ENCODE peak calls at places on chromosomes 7 and 10, in seven cellular contexts. C is IMR-90, M is mesendoderm, K is colonic mucosa, L is GM12878, A is fibroblast of lung, T is GM23248. P is an unnamed sample. For H3K36me3, the result is how much of the 10 kb centered on the place peaks cover.

GRCh38 chr7:72028267-72028666 is 383.9 kb downstream of the CALN1 start:
- DNase-seq in C (no peak), M (no peak), K (no peak), L (no peak), A (no peak), T (no peak), P (no peak)

GRCh38 chr10:95308389-95309302 is 17.8 kb upstream of the PDLIM1 start:
- DNase-seq in C (peak), M (peak), K (peak), L (no peak), A (peak), T (peak), P (peak)

GRCh38 chr10:122461729-122462532 is 578 bp downstream of the HTRA1 start:
- DNase-seq in C (no peak), M (no peak), K (no peak), L (no peak), A (peak), T (peak), P (no peak)

GRCh38 chr10:122551450-122551849 is 9.1 kb upstream of the DMBT1 start:
- DNase-seq in C (no peak), M (peak), K (no peak), L (no peak), A (no peak), T (no peak), P (no peak)

GRCh38 chr10:48251525-48252353 is 22.8 kb downstream of the FRMPD2 start:
- DNase-seq in C (no peak), M (no peak), K (peak), L (no peak), A (no peak), T (no peak), P (no peak)

GRCh38 chr10:57786850-57787750 is 480.6 kb downstream of the IPMK start:
- DNase-seq in C (no peak), M (peak), K (no peak), L (no peak), A (no peak), T (no peak), P (no peak)

GRCh38 chr10:25493122-25493893 is 318.5 kb downstream of the GPR158 start:
- DNase-seq in C (peak), M (peak), K (no peak), L (no peak), A (peak), T (peak), P (no peak)

GRCh38 chr7:2687338-2687869 is 598 bp upstream of the AMZ1 start:
- DNase-seq in C (peak), M (no peak), K (no peak), L (no peak), A (peak), T (peak), P (peak)

GRCh38 chr7:80098795-80099194 is 35.8 kb upstream of the GNAI1 start:
- DNase-seq in C (no peak), M (peak), K (no peak), L (no peak), A (no peak), T (no peak), P (no peak)

GRCh38 chr7:14219125-14219524 is 229.7 kb upstream of the ETV1 start:
- DNase-seq in C (no peak), M (no peak), K (no peak), L (no peak), A (peak), T (no peak), P (peak)

GRCh38 chr7:64045301-64046040 is at the start of gene ZNF727:
- DNase-seq in C (no peak), M (no peak), K (peak), L (no peak), A (no peak), T (no peak), P (no peak)

GRCh38 chr7:100477871-100478248 is 1.2 kb downstream of the TSC22D4 start:
- DNase-seq in C (no peak), M (no peak), K (no peak), L (no peak), A (no peak), T (peak), P (peak)

GRCh38 chr7:31002256-31002655 is 38.5 kb downstream of the GHRHR start:
- DNase-seq in C (no peak), M (no peak), K (no peak), L (no peak), A (peak), T (peak), P (peak)

GRCh38 chr10:16999665-17000451 is 129.8 kb downstream of the CUBN start:
- DNase-seq in C (peak), M (no peak), K (no peak), L (no peak), A (peak), T (peak), P (peak)

GRCh38 chr10:131242007-131242406 is 69.5 kb downstream of the TCERG1L start:
- DNase-seq in C (no peak), M (peak), K (no peak), L (no peak), A (no peak), T (peak), P (no peak)

GRCh38 chr7:127251048-127251451 is 1.7 kb downstream of the GRM8 start:
- DNase-seq in C (no peak), M (no peak), K (no peak), L (no peak), A (no peak), T (peak), P (no peak)

GRCh38 chr7:36630112-36630650 is 94.1 kb downstream of the AOAH start:
- DNase-seq in C (no peak), M (no peak), K (no peak), L (no peak), A (peak), T (no peak), P (no peak)

GRCh38 chr10:110840225-110840922 is 31.4 kb upstream of the PDCD4 start:
- DNase-seq in C (no peak), M (no peak), K (peak), L (no peak), A (no peak), T (no peak), P (peak)

GRCh38 chr10:43037942-43038782 is 38.7 kb upstream of the RET start:
- DNase-seq in C (no peak), M (no peak), K (peak), L (no peak), A (no peak), T (no peak), P (no peak)

GRCh38 chr7:126202177-126202576 is 1050.6 kb downstream of the GRM8 start:
- DNase-seq in C (no peak), M (no peak), K (no peak), L (no peak), A (no peak), T (no peak), P (no peak)

GRCh38 chr7:121081327-121081936 is 92.9 kb downstream of the CPED1 start:
- DNase-seq in C (peak), M (peak), K (no peak), L (peak), A (peak), T (peak), P (peak)

GRCh38 chr10:29734980-29735627 is 100.3 kb upstream of the SVIL start:
- DNase-seq in C (no peak), M (peak), K (peak), L (no peak), A (peak), T (peak), P (peak)

GRCh38 chr10:69318997-69319727 is 40.9 kb downstream of the HK1 start:
- DNase-seq in C (peak), M (no peak), K (peak), L (no peak), A (peak), T (peak), P (peak)

GRCh38 chr7:70923086-70923845 is 208.7 kb upstream of the GALNT17 start:
- DNase-seq in C (no peak), M (peak), K (no peak), L (no peak), A (no peak), T (no peak), P (no peak)

GRCh38 chr7:43072530-43072929 is 39.9 kb upstream of the HECW1 start:
- DNase-seq in C (no peak), M (no peak), K (no peak), L (no peak), A (peak), T (no peak), P (no peak)

GRCh38 chr7:89813096-89813495 is 341.2 kb upstream of the STEAP1 start:
- DNase-seq in C (no peak), M (no peak), K (no peak), L (no peak), A (no peak), T (peak), P (no peak)

GRCh38 chr7:25894002-25894901 is 257.7 kb upstream of the NFE2L3 start:
- DNase-seq in C (no peak), M (peak), K (peak), L (peak), A (no peak), T (peak), P (no peak)

GRCh38 chr10:6069101-6069931 is 7.1 kb upstream of the IL2RA start:
- DNase-seq in C (no peak), M (no peak), K (no peak), L (no peak), A (peak), T (no peak), P (no peak)

GRCh38 chr10:21724695-21725371 is 190.8 kb downstream of the MLLT10 start:
- DNase-seq in C (peak), M (peak), K (peak), L (peak), A (peak), T (peak), P (peak)

GRCh38 chr10:72567421-72567820 is 58.5 kb downstream of the MICU1 start:
- DNase-seq in C (peak), M (no peak), K (no peak), L (no peak), A (peak), T (peak), P (peak)

GRCh38 chr10:79258894-79259293 is 88.4 kb upstream of the PPIF start:
- DNase-seq in C (no peak), M (no peak), K (no peak), L (no peak), A (no peak), T (no peak), P (no peak)

GRCh38 chr10:111515706-111516105 is 438.9 kb downstream of the ADRA2A start:
- DNase-seq in C (no peak), M (no peak), K (no peak), L (no peak), A (no peak), T (no peak), P (no peak)

GRCh38 chr7:97819161-97819560 is 53.0 kb downstream of the ASNS start:
- DNase-seq in C (no peak), M (peak), K (no peak), L (no peak), A (no peak), T (no peak), P (no peak)

GRCh38 chr7:119664601-119665000 is 608.4 kb upstream of the KCND2 start:
- DNase-seq in C (peak), M (peak), K (no peak), L (no peak), A (peak), T (peak), P (peak)

GRCh38 chr10:8853048-8853447 is 798.6 kb downstream of the GATA3 start:
- DNase-seq in C (no peak), M (no peak), K (no peak), L (no peak), A (no peak), T (no peak), P (no peak)

GRCh38 chr7:38873433-38873832 is 35.6 kb downstream of the VPS41 start:
- DNase-seq in C (no peak), M (no peak), K (no peak), L (no peak), A (peak), T (no peak), P (peak)

GRCh38 chr10:115417585-115418265 is 324.6 kb downstream of the ATRNL1 start:
- DNase-seq in C (peak), M (peak), K (no peak), L (peak), A (peak), T (peak), P (peak)

DNA sequence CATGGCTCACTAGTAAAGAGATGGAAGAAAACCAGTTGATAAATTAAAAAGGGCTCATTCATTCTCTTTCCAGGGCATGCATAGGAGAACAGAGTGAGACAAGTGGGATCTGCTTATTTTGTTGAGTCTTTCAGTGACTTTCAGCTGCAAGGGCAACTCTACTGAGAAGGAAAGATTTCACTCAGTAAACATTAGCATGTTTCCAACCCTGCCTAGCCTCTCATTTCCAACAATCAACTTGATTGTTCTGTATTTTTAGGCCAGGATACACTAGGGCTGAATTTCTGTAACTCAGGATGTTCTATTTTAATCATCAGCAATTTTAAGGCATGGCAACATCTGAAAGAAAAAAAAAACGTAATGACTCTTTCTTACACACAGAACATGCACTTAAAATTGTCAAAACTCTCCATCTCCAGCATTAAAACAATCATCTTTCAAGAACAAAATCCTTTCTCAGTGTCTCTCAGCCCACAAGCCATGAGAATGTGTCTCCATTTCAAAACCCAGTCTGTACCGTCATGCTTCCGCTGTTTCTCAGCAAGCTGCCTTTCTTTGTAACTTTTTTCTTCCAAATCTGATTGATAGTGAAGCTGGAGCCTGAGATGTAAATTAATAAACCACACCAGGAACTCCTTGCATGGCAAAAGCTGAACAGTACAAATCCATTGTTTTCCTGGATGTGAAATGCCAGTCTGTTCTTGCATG is 147.2 kb upstream of the KLF14 start:
- DNase-seq in C (peak), M (no peak), K (no peak), L (no peak), A (no peak), T (peak), P (no peak)
- H3K36me3 ChIP-seq in C (half or more), M (under half), K (under half), L (half or more), A (under half), T (half or more), P (half or more)

GRCh38 chr10:102917962-102918816 is at the start of gene CNNM2:
- DNase-seq in C (peak), M (peak), K (peak), L (peak), A (peak), T (peak), P (peak)

GRCh38 chr10:102918817-102919236 is 733 bp downstream of the CNNM2 start:
- DNase-seq in C (no peak), M (peak), K (no peak), L (no peak), A (no peak), T (peak), P (peak)

GRCh38 chr10:102916173-102916572 is 1.9 kb upstream of the CNNM2 start:
- DNase-seq in C (no peak), M (no peak), K (no peak), L (no peak), A (no peak), T (no peak), P (no peak)

GRCh38 chr10:102919237-102919959 is 1.3 kb downstream of the CNNM2 start:
- DNase-seq in C (peak), M (peak), K (peak), L (no peak), A (peak), T (peak), P (no peak)

GRCh38 chr10:102917314-102917961 is 656 bp upstream of the CNNM2 start:
- DNase-seq in C (peak), M (peak), K (peak), L (no peak), A (peak), T (peak), P (peak)
- H3K9ac ChIP-seq in C (no peak), M (peak), K (peak), L (peak), A (peak), T (peak), P (peak)

DNA sequence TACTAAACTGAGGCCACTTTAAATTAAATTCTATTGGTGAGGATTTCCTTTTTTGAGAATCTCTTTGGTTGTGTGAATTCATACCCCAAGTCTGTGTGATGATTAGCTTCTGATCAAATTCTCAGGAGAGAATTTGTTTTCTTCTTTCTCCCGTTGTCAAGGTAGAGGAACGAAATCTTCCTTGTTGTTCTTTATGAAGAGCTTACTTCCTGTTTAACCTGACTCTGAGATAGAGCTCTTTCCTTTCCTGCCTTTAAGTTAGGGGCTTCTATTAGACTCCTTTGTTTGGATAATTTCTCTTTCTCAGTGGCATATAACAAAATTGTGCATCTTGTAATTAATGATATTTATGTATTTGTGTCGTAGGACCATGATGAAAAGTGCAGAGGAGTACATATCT is 572.1 kb downstream of the REEP3 start:
- DNase-seq in C (no peak), M (no peak), K (no peak), L (no peak), A (no peak), T (no peak), P (no peak)
- H3K36me3 ChIP-seq in C (under half), M (under half), K (under half), L (under half), A (under half), T (under half), P (under half)

GRCh38 chr10:76082956-76083355 is 651.5 kb downstream of the LRMDA start:
- DNase-seq in C (peak), M (peak), K (no peak), L (no peak), A (peak), T (peak), P (no peak)
- H3K9ac ChIP-seq in C (no peak), M (no peak), K (no peak), L (no peak), A (no peak), T (no peak), P (no peak)

DNA sequence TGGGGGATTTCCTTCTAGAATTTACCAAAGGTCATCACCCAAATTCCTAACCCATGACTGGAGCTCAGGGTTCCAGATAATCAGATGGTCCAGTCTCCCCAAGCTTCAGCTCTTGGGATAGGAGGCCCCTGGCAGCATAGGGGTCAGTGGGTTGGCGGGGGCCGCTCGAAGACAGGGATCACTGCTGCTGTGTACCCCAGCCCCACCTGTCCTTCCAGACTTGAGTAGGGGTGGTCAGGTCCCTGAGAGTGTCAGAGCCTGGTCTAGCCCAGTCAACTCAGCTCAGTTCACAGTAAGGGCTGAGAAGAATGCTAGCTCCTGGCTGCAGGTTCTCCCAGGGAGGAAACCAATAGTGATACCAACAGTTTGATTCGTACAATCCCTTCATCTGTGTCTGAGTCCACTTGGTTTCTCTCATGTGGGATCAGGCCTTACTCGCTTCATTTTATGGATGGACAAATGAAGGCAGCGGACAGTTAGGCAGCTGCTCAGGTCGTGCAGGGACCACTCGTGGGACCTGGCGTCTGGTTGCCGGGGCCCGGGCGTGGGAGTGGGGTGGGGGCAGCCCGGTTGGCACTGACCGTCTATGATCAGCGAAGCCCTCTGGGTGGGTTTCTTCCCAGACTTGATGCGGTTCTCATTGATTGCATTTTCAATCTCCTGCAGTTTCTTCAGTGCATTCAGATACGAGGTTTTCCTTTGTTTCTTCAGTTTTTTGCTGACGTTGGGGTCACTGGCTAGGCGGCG is 78.9 kb downstream of the PRPF18 start:
- DNase-seq in C (no peak), M (no peak), K (no peak), L (no peak), A (no peak), T (no peak), P (no peak)
- H3K36me3 ChIP-seq in C (under half), M (under half), K (under half), L (under half), A (under half), T (under half), P (half or more)

DNA sequence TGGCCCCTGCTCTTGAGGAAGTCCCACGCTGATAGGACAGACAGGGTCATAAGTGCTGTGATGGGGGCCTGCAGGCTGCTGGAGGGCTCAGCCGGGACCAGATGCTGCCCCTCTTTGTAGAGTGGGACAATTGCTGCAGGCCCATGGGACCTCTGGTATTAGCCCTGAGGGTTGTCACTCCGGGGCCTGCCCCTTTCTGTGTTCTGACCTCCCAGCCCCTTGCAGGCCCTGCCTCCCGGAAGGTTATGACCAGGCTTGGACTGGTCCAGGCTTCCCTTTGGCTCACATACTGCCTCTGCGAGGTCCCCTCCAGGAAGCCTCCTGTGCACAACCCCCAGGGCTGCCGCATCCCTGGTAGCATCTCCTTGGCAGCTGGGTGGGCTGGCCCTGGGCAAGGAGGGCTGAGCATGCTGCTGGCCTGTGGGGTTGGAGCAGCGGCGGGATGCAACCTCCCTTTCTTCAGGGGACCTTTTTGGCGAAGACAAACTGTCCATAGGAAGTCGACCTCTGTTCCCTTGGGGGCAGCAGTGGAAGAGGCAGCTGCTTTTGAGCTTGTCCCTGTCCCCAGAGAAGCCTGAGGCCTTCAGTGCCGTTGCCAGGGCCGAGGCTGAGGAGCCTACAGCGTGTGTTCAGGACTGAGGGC is 8.8 kb downstream of the LIMK1 start:
- DNase-seq in C (no peak), M (peak), K (no peak), L (no peak), A (no peak), T (no peak), P (no peak)
- H3K9ac ChIP-seq in C (no peak), M (no peak), K (no peak), L (peak), A (peak), T (peak), P (peak)

GRCh38 chr7:152130658-152131590 is 105.5 kb downstream of the GALNT11 start:
- DNase-seq in C (no peak), M (no peak), K (no peak), L (no peak), A (no peak), T (no peak), P (no peak)
- H3K36me3 ChIP-seq in C (half or more), M (under half), K (under half), L (under half), A (under half), T (under half), P (half or more)